ENCODE peak calls at places on chromosomes 5 and 9, in six cellular contexts. One of them, this sample, is unnamed.

GRCh38 chr5:58898006-58898405 is 315.1 kb downstream of the RAB3C start:
- DNase-seq in stimulated activated CD8-positive, alpha-beta memory T cell treated with anti-CD3 and anti-CD28 coated beads, Interleukin-15, amount 100 ng/mL, for 48 hours: no peak
- DNase-seq in mucosa of gallbladder: no peak
- DNase-seq in psoas muscle: no peak
- DNase-seq in IMR-90: no peak
- DNase-seq in A172: no peak
- DNase-seq in this sample: no peak

GRCh38 chr5:165876538-165876937 is 2371.1 kb downstream of the MAT2B start:
- DNase-seq in mucosa of gallbladder: no peak
- DNase-seq in psoas muscle: no peak
- DNase-seq in stimulated activated CD8-positive, alpha-beta memory T cell treated with anti-CD3 and anti-CD28 coated beads, Interleukin-15, amount 100 ng/mL, for 48 hours: no peak
- DNase-seq in IMR-90: no peak
- DNase-seq in A172: no peak
- DNase-seq in this sample: no peak

GRCh38 chr5:109989994-109990722 is 300.4 kb downstream of the MAN2A1 start:
- DNase-seq in IMR-90: no peak
- DNase-seq in stimulated activated CD8-positive, alpha-beta memory T cell treated with anti-CD3 and anti-CD28 coated beads, Interleukin-15, amount 100 ng/mL, for 48 hours: no peak
- DNase-seq in mucosa of gallbladder: peak
- DNase-seq in psoas muscle: no peak
- DNase-seq in A172: no peak
- DNase-seq in this sample: no peak

GRCh38 chr9:133536536-133536935 is 2.0 kb downstream of the ADAMTSL2 start:
- DNase-seq in IMR-90: no peak
- DNase-seq in mucosa of gallbladder: no peak
- DNase-seq in psoas muscle: no peak
- DNase-seq in A172: no peak
- DNase-seq in stimulated activated CD8-positive, alpha-beta memory T cell treated with anti-CD3 and anti-CD28 coated beads, Interleukin-15, amount 100 ng/mL, for 48 hours: no peak
- DNase-seq in this sample: no peak

GRCh38 chr5:172506921-172507320 is 52.6 kb upstream of the SH3PXD2B start:
- DNase-seq in mucosa of gallbladder: peak
- DNase-seq in stimulated activated CD8-positive, alpha-beta memory T cell treated with anti-CD3 and anti-CD28 coated beads, Interleukin-15, amount 100 ng/mL, for 48 hours: no peak
- DNase-seq in psoas muscle: no peak
- DNase-seq in A172: no peak
- DNase-seq in IMR-90: no peak
- DNase-seq in this sample: no peak

GRCh38 chr5:112228672-112229071 is 190.4 kb downstream of the EPB41L4A start:
- DNase-seq in IMR-90: peak
- DNase-seq in mucosa of gallbladder: peak
- DNase-seq in psoas muscle: peak
- DNase-seq in A172: peak
- DNase-seq in stimulated activated CD8-positive, alpha-beta memory T cell treated with anti-CD3 and anti-CD28 coated beads, Interleukin-15, amount 100 ng/mL, for 48 hours: no peak
- DNase-seq in this sample: peak

GRCh38 chr9:136575626-136576268 is 29.9 kb upstream of the NOTCH1 start:
- DNase-seq in mucosa of gallbladder: no peak
- DNase-seq in A172: no peak
- DNase-seq in IMR-90: no peak
- DNase-seq in stimulated activated CD8-positive, alpha-beta memory T cell treated with anti-CD3 and anti-CD28 coated beads, Interleukin-15, amount 100 ng/mL, for 48 hours: no peak
- DNase-seq in psoas muscle: no peak
- DNase-seq in this sample: no peak

GRCh38 chr9:38075272-38075671 is 6.2 kb upstream of the SHB start:
- DNase-seq in psoas muscle: no peak
- DNase-seq in stimulated activated CD8-positive, alpha-beta memory T cell treated with anti-CD3 and anti-CD28 coated beads, Interleukin-15, amount 100 ng/mL, for 48 hours: no peak
- DNase-seq in A172: no peak
- DNase-seq in mucosa of gallbladder: no peak
- DNase-seq in IMR-90: no peak
- DNase-seq in this sample: no peak

GRCh38 chr9:135214054-135214640 is 126.7 kb downstream of the OLFM1 start:
- DNase-seq in IMR-90: no peak
- DNase-seq in mucosa of gallbladder: no peak
- DNase-seq in A172: no peak
- DNase-seq in psoas muscle: no peak
- DNase-seq in stimulated activated CD8-positive, alpha-beta memory T cell treated with anti-CD3 and anti-CD28 coated beads, Interleukin-15, amount 100 ng/mL, for 48 hours: no peak
- DNase-seq in this sample: no peak

GRCh38 chr9:18126776-18127175 is 347.2 kb upstream of the ADAMTSL1 start:
- DNase-seq in IMR-90: no peak
- DNase-seq in A172: no peak
- DNase-seq in mucosa of gallbladder: no peak
- DNase-seq in stimulated activated CD8-positive, alpha-beta memory T cell treated with anti-CD3 and anti-CD28 coated beads, Interleukin-15, amount 100 ng/mL, for 48 hours: no peak
- DNase-seq in psoas muscle: no peak
- DNase-seq in this sample: no peak

This sample was measured in left ventricle myocardium inferior.